ENCODE peak calls at places on chromosomes 4 and X, in ten cellular contexts. T is tibial artery; F is CD8-positive, alpha-beta memory T cell; M is ascending aorta; V is HCT116; A is fibroblast of lung; S is prostate gland; G is endodermal cell; P is CD4-positive, alpha-beta memory T cell; D is esophagus squamous epithelium. L is an unnamed sample.

GRCh38 chr4:97185233-97185632 is 958.0 kb downstream of the STPG2 start:
- DNase-seq in T (no peak), F (no peak), M (no peak), V (no peak), A (no peak), S (no peak), G (no peak), P (no peak), D (no peak), L (no peak)

GRCh38 chrX:40922307-40922706 is 162.9 kb upstream of the USP9X start:
- DNase-seq in T (no peak), F (no peak), M (no peak), V (peak; percentile 56), A (peak; percentile 79), S (no peak), G (peak; percentile 83), P (no peak), D (no peak), L (no peak)

GRCh38 chr4:86521373-86521969 is 72.6 kb upstream of the PTPN13 start:
- DNase-seq in T (no peak), F (no peak), M (no peak), V (no peak), A (no peak), S (no peak), G (no peak), P (no peak), D (no peak), L (no peak)

GRCh38 chr4:54539500-54540029 is 118.2 kb upstream of the KIT start:
- DNase-seq in T (peak; percentile 65), F (no peak), M (no peak), V (no peak), A (peak; percentile 39), S (no peak), G (peak; percentile 92), P (no peak), D (no peak), L (peak; percentile 88)

GRCh38 chr4:168488800-168489404 is 8.0 kb upstream of the PALLD start:
- DNase-seq in T (no peak), F (no peak), M (no peak), V (no peak), A (no peak), S (no peak), G (no peak), P (no peak), D (no peak), L (no peak)

GRCh38 chr4:3029464-3029863 is 44.9 kb downstream of the HTT-AS start:
- DNase-seq in T (peak; percentile 2), F (no peak), M (no peak), V (no peak), A (no peak), S (no peak), G (no peak), P (no peak), D (no peak), L (no peak)

GRCh38 chr4:133186210-133186609 is 37.1 kb downstream of the PCDH10 start:
- DNase-seq in T (no peak), F (no peak), M (no peak), V (no peak), A (peak; percentile 66), S (no peak), G (no peak), P (no peak), D (no peak), L (no peak)

GRCh38 chr4:54067163-54067562 is 2.8 kb upstream of the CHIC2 start:
- DNase-seq in T (no peak), F (no peak), M (no peak), V (peak; percentile 60), A (peak; percentile 82), S (peak; percentile 29), G (no peak), P (no peak), D (no peak), L (peak; percentile 76)

GRCh38 chr4:38868055-38868965 is 704 bp downstream of the FAM114A1 start:
- DNase-seq in T (peak; percentile 77), F (no peak), M (no peak), V (no peak), A (peak; percentile 43), S (peak; percentile 23), G (peak; percentile 68), P (no peak), D (no peak), L (peak; percentile 84)

GRCh38 chrX:113059714-113060113 is 219.1 kb upstream of the AMOT start:
- DNase-seq in T (no peak), F (no peak), M (no peak), V (no peak), A (peak; percentile 58), S (no peak), G (no peak), P (no peak), D (no peak), L (peak; percentile 61)

GRCh38 chrX:11757729-11758399 is at the start of gene MSL3:
- DNase-seq in T (peak; percentile 79), F (peak; percentile 47), M (no peak), V (no peak), A (peak; percentile 73), S (peak; percentile 33), G (peak; percentile 78), P (no peak), D (no peak), L (peak; percentile 76)

GRCh38 chr4:186647821-186648220 is 75.8 kb downstream of the FAT1 start:
- DNase-seq in T (no peak), F (no peak), M (no peak), V (no peak), A (no peak), S (no peak), G (no peak), P (no peak), D (no peak), L (no peak)

GRCh38 chr4:186653973-186654372 is 69.7 kb downstream of the FAT1 start:
- DNase-seq in T (no peak), F (no peak), M (no peak), V (no peak), A (no peak), S (no peak), G (no peak), P (no peak), D (no peak), L (no peak)

GRCh38 chr4:186650401-186651180 is 73.1 kb downstream of the FAT1 start:
- DNase-seq in T (no peak), F (no peak), M (no peak), V (no peak), A (no peak), S (no peak), G (no peak), P (no peak), D (no peak), L (no peak)

GRCh38 chr4:186651624-186652023 is 72.0 kb downstream of the FAT1 start:
- DNase-seq in T (peak; percentile 84), F (no peak), M (peak; percentile 24), V (no peak), A (peak; percentile 76), S (peak; percentile 78), G (no peak), P (no peak), D (no peak), L (peak; percentile 79)

GRCh38 chr4:186651181-186651603 is 72.5 kb downstream of the FAT1 start:
- DNase-seq in T (no peak), F (no peak), M (no peak), V (no peak), A (peak; percentile 5), S (no peak), G (no peak), P (no peak), D (no peak), L (no peak)
- H3K4me3 ChIP-seq in T (peak overlapping the region; percentile 60), F (no peak overlapping the region), M (peak overlapping the region; percentile 63), V (no peak overlapping the region), A (no peak overlapping the region), S (peak overlapping the region; percentile 19), G (no peak overlapping the region), P (no peak overlapping the region), D (no peak overlapping the region), L (peak overlapping the region; percentile 12)

GRCh38 chr4:95304898-95305297 is 243.9 kb downstream of the UNC5C start:
- DNase-seq in T (no peak), F (no peak), M (no peak), V (no peak), A (peak; percentile 94), S (no peak), G (no peak), P (no peak), D (no peak), L (no peak)
- H3K27ac ChIP-seq in T (no peak overlapping the region), F (no peak overlapping the region), M (no peak overlapping the region), V (no peak overlapping the region), A (no peak overlapping the region), S (no peak overlapping the region), G (peak overlapping the region; percentile 40), P (no peak overlapping the region), D (no peak overlapping the region), L (no peak overlapping the region)

GRCh38 chrX:109774136-109774535 is 41.1 kb upstream of the ACSL4 start:
- DNase-seq in T (no peak), F (no peak), M (no peak), V (no peak), A (no peak), S (no peak), G (no peak), P (no peak), D (no peak), L (no peak)

GRCh38 chrX:109776986-109777385 is 43.9 kb upstream of the ACSL4 start:
- DNase-seq in T (no peak), F (no peak), M (no peak), V (no peak), A (no peak), S (no peak), G (no peak), P (no peak), D (no peak), L (no peak)

GRCh38 chrX:109774706-109775105 is 41.6 kb upstream of the ACSL4 start:
- DNase-seq in T (no peak), F (no peak), M (no peak), V (no peak), A (peak; percentile 73), S (no peak), G (no peak), P (no peak), D (no peak), L (no peak)

GRCh38 chrX:109776432-109776831 is 43.4 kb upstream of the ACSL4 start:
- DNase-seq in T (no peak), F (no peak), M (no peak), V (no peak), A (no peak), S (no peak), G (no peak), P (no peak), D (no peak), L (no peak)

DNA sequence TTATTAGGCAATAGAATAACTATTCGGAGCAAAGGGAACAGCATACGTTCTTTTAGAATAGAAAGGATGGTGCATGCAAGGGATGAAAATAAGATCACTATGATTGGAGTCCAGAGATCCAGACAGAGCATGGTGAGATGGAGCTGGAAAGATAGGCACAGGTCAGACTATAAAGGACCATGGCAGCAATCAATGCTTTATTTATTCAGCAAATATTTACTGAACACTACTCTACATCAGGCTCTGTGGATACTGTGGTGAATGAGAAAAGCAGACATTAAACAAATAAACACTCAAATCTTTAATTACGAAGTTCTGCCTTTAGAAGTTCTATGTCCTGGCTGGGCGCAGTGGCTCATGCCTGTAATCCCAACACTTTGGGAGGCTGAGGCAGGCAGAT is 44.7 kb upstream of the ACSL4 start:
- DNase-seq in T (no peak), F (no peak), M (no peak), V (no peak), A (no peak), S (no peak), G (no peak), P (no peak), D (no peak), L (no peak)
- H3K27me3 ChIP-seq in T (no peaks in the 10 kb centered on the region), F (no peaks in the 10 kb centered on the region), M (no peaks in the 10 kb centered on the region), V (no peaks in the 10 kb centered on the region), A (no peaks in the 10 kb centered on the region), S (no peaks in the 10 kb centered on the region), G (no peaks in the 10 kb centered on the region), P (no peaks in the 10 kb centered on the region), D (no peaks in the 10 kb centered on the region), L (no peaks in the 10 kb centered on the region)

GRCh38 chrX:71144651-71145050 is at the start of gene NLGN3:
- DNase-seq in T (no peak), F (no peak), M (no peak), V (no peak), A (no peak), S (no peak), G (peak; percentile 66), P (no peak), D (no peak), L (peak; percentile 59)
- H3K4me3 ChIP-seq in T (peak within 1 kb of the TSS; percentile 42), F (no peak within 1 kb of the TSS), M (peak within 1 kb of the TSS; percentile 55), V (no peak within 1 kb of the TSS), A (no peak within 1 kb of the TSS), S (peak within 1 kb of the TSS; percentile 5), G (peak within 1 kb of the TSS; percentile 69), P (no peak within 1 kb of the TSS), D (no peak within 1 kb of the TSS), L (peak within 1 kb of the TSS; percentile 42)

L was measured in right cardiac atrium.